ENCODE peak calls at places on chromosomes 4 and X, in ten cellular contexts. A, S, N, R, H, M, V, T, X and P are unnamed samples.

GRCh38 chr4:86594559-86595425 is 677 bp downstream of the PTPN13 start:
- DNase-seq in R (peak; percentile 23), T (peak; percentile 65), V (no peak), H (no peak), M (peak; percentile 33), X (peak; percentile 33), S (peak; percentile 94), A (peak; percentile 72), N (peak; percentile 86), P (peak; percentile 63)

GRCh38 chrX:36927712-36928111 is 80.5 kb upstream of the FAM47C start:
- DNase-seq in X (no peak), A (no peak), N (no peak), R (no peak), H (no peak), M (no peak), V (no peak), S (no peak), T (no peak), P (no peak)

GRCh38 chrX:20270557-20270880 is 3.8 kb upstream of the RPS6KA3 start:
- DNase-seq in X (no peak), S (no peak), M (no peak), N (peak; percentile 59), R (no peak), A (no peak), H (no peak), V (no peak), T (no peak), P (no peak)

GRCh38 chrX:45781901-45782553 is 581.4 kb upstream of the DIPK2B start:
- DNase-seq in A (no peak), X (peak; percentile 22), V (no peak), M (no peak), R (no peak), H (no peak), S (no peak), N (peak; percentile 79), T (peak; percentile 47), P (no peak)

GRCh38 chrX:40755291-40756249 is 20.2 kb upstream of the MED14 start:
- DNase-seq in X (peak; percentile 33), H (no peak), S (no peak), A (peak; percentile 8), V (peak; percentile 83), N (no peak), R (no peak), T (no peak), M (no peak), P (no peak)

GRCh38 chrX:80430826-80431501 is 10.7 kb downstream of the TENT5D start:
- DNase-seq in X (no peak), S (no peak), V (no peak), A (no peak), T (no peak), M (no peak), N (no peak), H (peak; percentile 1), R (peak; percentile 2), P (peak; percentile 1)

GRCh38 chr4:61277785-61278184 is 77.7 kb downstream of the ADGRL3 start:
- DNase-seq in A (no peak), R (no peak), X (no peak), H (no peak), T (no peak), N (no peak), S (no peak), V (no peak), M (peak; percentile 13), P (no peak)

GRCh38 chrX:30275498-30275897 is 28.6 kb downstream of the MAGEB1 start:
- DNase-seq in R (no peak), N (peak; percentile 53), A (peak; percentile 19), M (no peak), V (no peak), X (no peak), T (peak; percentile 9), S (no peak), H (peak; percentile 0), P (no peak)

GRCh38 chrX:17375631-17376380 is 806 bp downstream of the NHS start:
- DNase-seq in V (peak; percentile 80), S (no peak), M (no peak), A (peak; percentile 69), X (peak; percentile 77), T (peak; percentile 32), R (peak; percentile 3), H (no peak), N (peak; percentile 31), P (peak; percentile 64)

GRCh38 chrX:126847143-126847542 is 27.6 kb downstream of the PRR32 start:
- DNase-seq in S (no peak), T (no peak), V (no peak), R (no peak), X (no peak), N (no peak), H (no peak), A (peak; percentile 10), M (no peak), P (no peak)

GRCh38 chr4:71243434-71243833 is 95.4 kb upstream of the SLC4A4 start:
- DNase-seq in V (no peak), M (no peak), X (no peak), S (no peak), A (no peak), R (no peak), T (no peak), N (no peak), H (no peak), P (no peak)

GRCh38 chrX:109709129-109709631 is 23.9 kb downstream of the ACSL4 start:
- DNase-seq in X (no peak), N (peak; percentile 66), T (peak; percentile 88), S (no peak), R (no peak), V (no peak), H (no peak), A (no peak), M (no peak), P (no peak)

GRCh38 chrX:95675794-95676193 is 1008.8 kb upstream of the DIAPH2 start:
- DNase-seq in R (no peak), T (no peak), V (no peak), A (no peak), M (no peak), S (no peak), H (no peak), X (no peak), N (no peak), P (no peak)

GRCh38 chr4:54233697-54234496 is 4.8 kb downstream of the PDGFRA start:
- DNase-seq in M (peak; percentile 63), V (peak; percentile 93), X (peak; percentile 82), N (peak; percentile 90), A (peak; percentile 90), T (peak; percentile 67), H (no peak), R (peak; percentile 75), S (no peak), P (peak; percentile 76)

GRCh38 chr4:30753316-30753715 is 33.1 kb downstream of the PCDH7 start:
- DNase-seq in X (no peak), M (no peak), A (no peak), H (no peak), N (peak; percentile 58), T (no peak), R (no peak), S (no peak), V (no peak), P (no peak)

GRCh38 chr4:11622961-11623725 is 194.4 kb upstream of the HS3ST1 start:
- DNase-seq in H (no peak), A (no peak), R (no peak), T (no peak), V (no peak), M (no peak), N (no peak), X (no peak), S (no peak), P (no peak)

GRCh38 chr4:185559913-185560281 is 24.6 kb upstream of the PDLIM3 start:
- DNase-seq in T (peak; percentile 52), R (no peak), N (peak; percentile 58), S (peak; percentile 8), M (no peak), H (no peak), V (peak; percentile 83), X (no peak), A (no peak), P (no peak)

GRCh38 chrX:15497865-15498264 is 2.7 kb upstream of the BMX start:
- DNase-seq in S (no peak), A (peak; percentile 78), X (peak; percentile 82), M (peak; percentile 18), R (peak; percentile 48), V (no peak), N (peak; percentile 31), T (peak; percentile 42), H (peak; percentile 16), P (peak; percentile 72)

GRCh38 chr4:26252349-26252748 is 68.5 kb upstream of the RBPJ start:
- DNase-seq in S (no peak), T (no peak), H (no peak), X (no peak), M (no peak), V (no peak), R (no peak), N (no peak), A (no peak), P (no peak)

GRCh38 chr4:113849771-113850170 is 88.2 kb upstream of the CAMK2D start:
- DNase-seq in S (no peak), N (peak; percentile 69), X (no peak), H (no peak), V (no peak), R (no peak), A (no peak), T (no peak), M (no peak), P (peak; percentile 1)

GRCh38 chr4:102420563-102421221 is 75.4 kb upstream of the SLC39A8 start:
- DNase-seq in T (no peak), R (no peak), V (no peak), A (no peak), X (no peak), N (peak; percentile 66), S (no peak), M (no peak), H (no peak), P (no peak)

GRCh38 chr4:142315999-142316398 is 530.1 kb downstream of the INPP4B start:
- DNase-seq in V (no peak), M (no peak), S (no peak), X (no peak), H (no peak), T (no peak), N (peak; percentile 43), A (no peak), R (no peak), P (no peak)